ENCODE peak calls at places on chromosomes 7 and 10, in four cellular contexts. X is COLO829; K is stimulated activated CD4-positive, alpha-beta T cell treated with anti-CD3 and anti-CD28 coated beads, Interleukin-1b, Interleukin-23, amount 100 ng/mL, for 1 hour; P is upper lobe of right lung. J is an unnamed sample.
A peak's percentile ranks its signal among the peaks of the same experiment; 100 is the strongest.

GRCh38 chr10:11209810-11210141 is 192.1 kb downstream of the CELF2 start:
- DNase-seq in X (peak; percentile 40), K (no peak), P (no peak), J (no peak)

GRCh38 chr10:68424454-68425014 is 17.5 kb upstream of the RUFY2 start:
- DNase-seq in X (no peak), K (no peak), P (no peak), J (no peak)

GRCh38 chr10:77869626-77870420 is 56.7 kb downstream of the DLG5 start:
- DNase-seq in X (no peak), K (no peak), P (no peak), J (no peak)

GRCh38 chr10:129951841-129952240 is 12.2 kb downstream of the EBF3 start:
- DNase-seq in X (peak; percentile 60), K (no peak), P (no peak), J (no peak)

GRCh38 chr7:11818281-11818680 is 13.7 kb downstream of the THSD7A start:
- DNase-seq in X (no peak), K (no peak), P (no peak), J (no peak)

GRCh38 chr7:115183431-115184057 is 261.6 kb downstream of the MDFIC start:
- DNase-seq in X (no peak), K (no peak), P (no peak), J (no peak)

GRCh38 chr10:53209941-53210611 is 437.5 kb upstream of the MBL2 start:
- DNase-seq in X (no peak), K (no peak), P (no peak), J (no peak)

GRCh38 chr7:77540402-77540822 is 3.3 kb downstream of the PTPN12 start:
- DNase-seq in X (no peak), K (no peak), P (no peak), J (no peak)

GRCh38 chr10:131585761-131586160 is 274.2 kb upstream of the TCERG1L start:
- DNase-seq in X (no peak), K (no peak), P (no peak), J (no peak)

GRCh38 chr10:132884041-132884440 is 58.3 kb downstream of the CFAP46 start:
- DNase-seq in X (no peak), K (no peak), P (peak; percentile 54), J (no peak)

GRCh38 chr10:13560597-13560996 is 26.2 kb upstream of the PRPF18 start:
- DNase-seq in X (no peak), K (no peak), P (no peak), J (no peak)

GRCh38 chr7:149853157-149853556 is 15.0 kb downstream of the ZNF862 start:
- DNase-seq in X (no peak), K (no peak), P (peak; percentile 11), J (no peak)

GRCh38 chr10:5737352-5737751 is 52.7 kb downstream of the TASOR2 start:
- DNase-seq in X (no peak), K (no peak), P (no peak), J (no peak)

GRCh38 chr10:97748116-97748515 is 11.2 kb downstream of the ZFYVE27 start:
- DNase-seq in X (no peak), K (no peak), P (no peak), J (no peak)

GRCh38 chr7:79453558-79454324 is at the start of gene MAGI2:
- DNase-seq in X (peak; percentile 46), K (no peak), P (peak; percentile 90), J (peak; percentile 84)

GRCh38 chr7:13179775-13180448 is 492.5 kb downstream of the ARL4A start:
- DNase-seq in X (no peak), K (no peak), P (no peak), J (no peak)

GRCh38 chr10:69849790-69850189 is 48.1 kb downstream of the COL13A1 start:
- DNase-seq in X (no peak), K (no peak), P (no peak), J (no peak)

GRCh38 chr7:38796636-38797501 is 112.1 kb downstream of the VPS41 start:
- DNase-seq in X (peak; percentile 48), K (peak; percentile 10), P (no peak), J (peak; percentile 46)

GRCh38 chr10:8618834-8619233 is 564.3 kb downstream of the GATA3 start:
- DNase-seq in X (no peak), K (no peak), P (no peak), J (no peak)

GRCh38 chr7:139034336-139034735 is 1.5 kb downstream of the ZC3HAV1L start:
- DNase-seq in X (no peak), K (no peak), P (no peak), J (no peak)

GRCh38 chr10:66187096-66187733 is 738.6 kb upstream of the LRRTM3 start:
- DNase-seq in X (no peak), K (no peak), P (no peak), J (no peak)